ENCODE peak calls at places on chromosomes 4 and X, in ten cellular contexts. E, Z, G, T, I, R, A, K, U and Y are unnamed samples.
A peak's percentile ranks its signal among the peaks of the same experiment; 100 is the strongest.

GRCh38 chr4:54741161-54741560 is 83.4 kb downstream of the KIT start:
- DNase-seq in E (no peak), G (no peak), U (no peak), I (no peak), K (no peak), T (no peak), A (no peak), R (no peak), Z (no peak), Y (no peak)

GRCh38 chrX:134183665-134184064 is 53.3 kb upstream of the CCDC160 start:
- DNase-seq in K (no peak), Z (no peak), G (no peak), T (no peak), E (no peak), A (no peak), R (no peak), U (no peak), I (no peak), Y (no peak)

GRCh38 chr4:137193564-137193963 is 338.7 kb downstream of the PCDH18 start:
- DNase-seq in E (no peak), G (no peak), Z (no peak), U (no peak), R (no peak), I (no peak), A (no peak), K (no peak), T (no peak), Y (no peak)

GRCh38 chr4:89000844-89001360 is 56.1 kb downstream of the FAM13A start:
- DNase-seq in G (peak; percentile 85), R (peak; percentile 72), K (peak; percentile 6), U (no peak), I (no peak), E (peak; percentile 65), T (no peak), A (no peak), Z (no peak), Y (no peak)

GRCh38 chr4:88514557-88515511 is 8.7 kb downstream of the PYURF start:
- DNase-seq in A (no peak), T (no peak), G (no peak), U (no peak), K (no peak), E (no peak), Z (no peak), I (no peak), R (no peak), Y (no peak)

GRCh38 chrX:68830486-68831404 is 1.9 kb downstream of the EFNB1 start:
- DNase-seq in I (peak; percentile 14), Z (no peak), U (no peak), K (no peak), E (no peak), A (no peak), G (no peak), R (no peak), T (no peak), Y (no peak)

GRCh38 chrX:40172169-40172979 is 74.6 kb upstream of the BCOR start:
- DNase-seq in T (no peak), E (peak; percentile 68), K (no peak), R (peak; percentile 70), Z (peak; percentile 64), U (no peak), I (peak; percentile 61), G (no peak), A (peak; percentile 30), Y (peak; percentile 78)

GRCh38 chr4:152961041-152961751 is 25.1 kb downstream of the FHDC1 start:
- DNase-seq in T (no peak), G (no peak), E (no peak), R (peak; percentile 54), K (no peak), U (no peak), Z (no peak), I (no peak), A (no peak), Y (no peak)

GRCh38 chrX:74535211-74535621 is 79.2 kb downstream of the RLIM start:
- DNase-seq in R (peak; percentile 45), T (no peak), A (peak; percentile 47), I (no peak), E (peak; percentile 87), K (peak; percentile 22), G (peak; percentile 43), Z (peak; percentile 43), U (no peak), Y (no peak)

GRCh38 chrX:97238632-97239031 is 354.9 kb downstream of the RPA4 start:
- DNase-seq in E (peak; percentile 17), T (no peak), Z (no peak), G (peak; percentile 64), A (no peak), K (no peak), I (no peak), U (no peak), R (peak; percentile 72), Y (no peak)

GRCh38 chrX:87664381-87664780 is 146.8 kb downstream of the KLHL4 start:
- DNase-seq in I (no peak), A (no peak), K (peak; percentile 1), G (peak; percentile 1), E (peak; percentile 12), U (no peak), Z (no peak), T (no peak), R (peak; percentile 51), Y (no peak)

GRCh38 chrX:10722804-10723364 is 102.5 kb upstream of the MID1 start:
- DNase-seq in E (peak; percentile 49), Z (peak; percentile 49), K (no peak), T (peak; percentile 2), I (peak; percentile 67), A (peak; percentile 68), U (peak; percentile 4), R (peak; percentile 32), G (peak; percentile 18), Y (peak; percentile 42)

GRCh38 chr4:44287505-44287904 is 161.1 kb downstream of the KCTD8 start:
- DNase-seq in I (no peak), R (no peak), Z (no peak), G (no peak), U (no peak), E (no peak), T (no peak), K (no peak), A (no peak), Y (no peak)

GRCh38 chrX:19846995-19847790 is 40.2 kb downstream of the SH3KBP1 start:
- DNase-seq in Z (peak; percentile 61), T (no peak), R (peak; percentile 56), U (peak; percentile 24), G (peak; percentile 58), E (peak; percentile 87), A (no peak), I (peak; percentile 34), K (peak; percentile 64), Y (peak; percentile 50)